ENCODE peak calls at places on chromosome 19, in nine cellular contexts. One of them, this sample, is unnamed.

GRCh38 chr19:33280351-33280921 is 21.9 kb downstream of the CEBPA start:
- DNase-seq in tibial artery: no peak
- DNase-seq in NCI-H1105 treated with DMSO at 0.1 percent for 48 hours: no peak
- DNase-seq in AG04450: no peak
- DNase-seq in AG08395: no peak
- DNase-seq in fibroblast of pulmonary artery: no peak
- DNase-seq in osteocyte: no peak
- DNase-seq in stimulated activated CD8-positive, alpha-beta memory T cell treated with anti-CD3 and anti-CD28 coated beads, Interleukin-12 subunit alpha, Interleukin-12 subunit beta, amount 100 ng/mL, for 1 hour: no peak
- DNase-seq in heart left ventricle: no peak
- DNase-seq in this sample: no peak

GRCh38 chr19:49564616-49565045 is 15.7 kb downstream of the NOSIP start:
- DNase-seq in stimulated activated CD8-positive, alpha-beta memory T cell treated with anti-CD3 and anti-CD28 coated beads, Interleukin-12 subunit alpha, Interleukin-12 subunit beta, amount 100 ng/mL, for 1 hour: no peak
- DNase-seq in AG04450: no peak
- DNase-seq in tibial artery: no peak
- DNase-seq in fibroblast of pulmonary artery: no peak
- DNase-seq in NCI-H1105 treated with DMSO at 0.1 percent for 48 hours: no peak
- DNase-seq in osteocyte: no peak
- DNase-seq in heart left ventricle: no peak
- DNase-seq in AG08395: no peak
- DNase-seq in this sample: no peak

GRCh38 chr19:391726-392374 is 17.1 kb downstream of the C2CD4C start:
- DNase-seq in AG04450: no peak
- DNase-seq in osteocyte: no peak
- DNase-seq in heart left ventricle: peak
- DNase-seq in stimulated activated CD8-positive, alpha-beta memory T cell treated with anti-CD3 and anti-CD28 coated beads, Interleukin-12 subunit alpha, Interleukin-12 subunit beta, amount 100 ng/mL, for 1 hour: no peak
- DNase-seq in NCI-H1105 treated with DMSO at 0.1 percent for 48 hours: no peak
- DNase-seq in fibroblast of pulmonary artery: no peak
- DNase-seq in AG08395: no peak
- DNase-seq in tibial artery: no peak
- DNase-seq in this sample: no peak

GRCh38 chr19:55473613-55474012 is 2.8 kb upstream of the ZNF628 start:
- DNase-seq in tibial artery: no peak
- DNase-seq in heart left ventricle: no peak
- DNase-seq in osteocyte: no peak
- DNase-seq in AG08395: no peak
- DNase-seq in NCI-H1105 treated with DMSO at 0.1 percent for 48 hours: no peak
- DNase-seq in stimulated activated CD8-positive, alpha-beta memory T cell treated with anti-CD3 and anti-CD28 coated beads, Interleukin-12 subunit alpha, Interleukin-12 subunit beta, amount 100 ng/mL, for 1 hour: no peak
- DNase-seq in AG04450: no peak
- DNase-seq in fibroblast of pulmonary artery: no peak
- DNase-seq in this sample: peak

GRCh38 chr19:6866646-6867255 is 20.6 kb upstream of the ADGRE1 start:
- DNase-seq in heart left ventricle: no peak
- DNase-seq in tibial artery: no peak
- DNase-seq in stimulated activated CD8-positive, alpha-beta memory T cell treated with anti-CD3 and anti-CD28 coated beads, Interleukin-12 subunit alpha, Interleukin-12 subunit beta, amount 100 ng/mL, for 1 hour: no peak
- DNase-seq in fibroblast of pulmonary artery: no peak
- DNase-seq in osteocyte: no peak
- DNase-seq in NCI-H1105 treated with DMSO at 0.1 percent for 48 hours: no peak
- DNase-seq in AG08395: no peak
- DNase-seq in AG04450: no peak
- DNase-seq in this sample: peak

GRCh38 chr19:17764348-17764747 is 13.1 kb downstream of the FCHO1 start:
- DNase-seq in stimulated activated CD8-positive, alpha-beta memory T cell treated with anti-CD3 and anti-CD28 coated beads, Interleukin-12 subunit alpha, Interleukin-12 subunit beta, amount 100 ng/mL, for 1 hour: no peak
- DNase-seq in heart left ventricle: no peak
- DNase-seq in AG04450: no peak
- DNase-seq in osteocyte: no peak
- DNase-seq in NCI-H1105 treated with DMSO at 0.1 percent for 48 hours: no peak
- DNase-seq in tibial artery: no peak
- DNase-seq in AG08395: no peak
- DNase-seq in fibroblast of pulmonary artery: no peak
- DNase-seq in this sample: no peak

GRCh38 chr19:13729859-13730258 is 34.5 kb upstream of the MRI1 start:
- DNase-seq in tibial artery: no peak
- DNase-seq in AG08395: no peak
- DNase-seq in AG04450: no peak
- DNase-seq in heart left ventricle: no peak
- DNase-seq in fibroblast of pulmonary artery: no peak
- DNase-seq in stimulated activated CD8-positive, alpha-beta memory T cell treated with anti-CD3 and anti-CD28 coated beads, Interleukin-12 subunit alpha, Interleukin-12 subunit beta, amount 100 ng/mL, for 1 hour: no peak
- DNase-seq in osteocyte: no peak
- DNase-seq in NCI-H1105 treated with DMSO at 0.1 percent for 48 hours: no peak
- DNase-seq in this sample: no peak

GRCh38 chr19:12484371-12485322 is at the start of gene ZNF709:
- DNase-seq in tibial artery: peak
- DNase-seq in AG04450: peak
- DNase-seq in stimulated activated CD8-positive, alpha-beta memory T cell treated with anti-CD3 and anti-CD28 coated beads, Interleukin-12 subunit alpha, Interleukin-12 subunit beta, amount 100 ng/mL, for 1 hour: peak
- DNase-seq in AG08395: peak
- DNase-seq in NCI-H1105 treated with DMSO at 0.1 percent for 48 hours: peak
- DNase-seq in osteocyte: peak
- DNase-seq in heart left ventricle: peak
- DNase-seq in fibroblast of pulmonary artery: peak
- DNase-seq in this sample: peak

GRCh38 chr19:7534531-7534980 is 961 bp upstream of the PNPLA6 start:
- DNase-seq in fibroblast of pulmonary artery: peak
- DNase-seq in NCI-H1105 treated with DMSO at 0.1 percent for 48 hours: peak
- DNase-seq in osteocyte: peak
- DNase-seq in heart left ventricle: peak
- DNase-seq in tibial artery: peak
- DNase-seq in AG04450: peak
- DNase-seq in AG08395: peak
- DNase-seq in stimulated activated CD8-positive, alpha-beta memory T cell treated with anti-CD3 and anti-CD28 coated beads, Interleukin-12 subunit alpha, Interleukin-12 subunit beta, amount 100 ng/mL, for 1 hour: no peak
- DNase-seq in this sample: peak

GRCh38 chr19:43641333-43641732 is 1.7 kb upstream of the CADM4 start:
- DNase-seq in AG04450: no peak
- DNase-seq in stimulated activated CD8-positive, alpha-beta memory T cell treated with anti-CD3 and anti-CD28 coated beads, Interleukin-12 subunit alpha, Interleukin-12 subunit beta, amount 100 ng/mL, for 1 hour: no peak
- DNase-seq in heart left ventricle: no peak
- DNase-seq in AG08395: no peak
- DNase-seq in NCI-H1105 treated with DMSO at 0.1 percent for 48 hours: no peak
- DNase-seq in osteocyte: no peak
- DNase-seq in fibroblast of pulmonary artery: no peak
- DNase-seq in tibial artery: no peak
- DNase-seq in this sample: no peak

GRCh38 chr19:45577111-45577905 is 7.3 kb downstream of the OPA3 start:
- DNase-seq in AG08395: peak
- DNase-seq in NCI-H1105 treated with DMSO at 0.1 percent for 48 hours: no peak
- DNase-seq in tibial artery: no peak
- DNase-seq in stimulated activated CD8-positive, alpha-beta memory T cell treated with anti-CD3 and anti-CD28 coated beads, Interleukin-12 subunit alpha, Interleukin-12 subunit beta, amount 100 ng/mL, for 1 hour: no peak
- DNase-seq in AG04450: peak
- DNase-seq in osteocyte: no peak
- DNase-seq in fibroblast of pulmonary artery: peak
- DNase-seq in heart left ventricle: no peak
- DNase-seq in this sample: peak

GRCh38 chr19:29098863-29099481 is 114.0 kb downstream of the UQCRFS1 start:
- DNase-seq in fibroblast of pulmonary artery: peak
- DNase-seq in osteocyte: no peak
- DNase-seq in tibial artery: peak
- DNase-seq in AG04450: peak
- DNase-seq in heart left ventricle: peak
- DNase-seq in AG08395: peak
- DNase-seq in NCI-H1105 treated with DMSO at 0.1 percent for 48 hours: no peak
- DNase-seq in stimulated activated CD8-positive, alpha-beta memory T cell treated with anti-CD3 and anti-CD28 coated beads, Interleukin-12 subunit alpha, Interleukin-12 subunit beta, amount 100 ng/mL, for 1 hour: no peak
- DNase-seq in this sample: peak

GRCh38 chr19:54162241-54162805 is 2.8 kb upstream of the LENG1 start:
- DNase-seq in heart left ventricle: peak
- DNase-seq in NCI-H1105 treated with DMSO at 0.1 percent for 48 hours: no peak
- DNase-seq in fibroblast of pulmonary artery: peak
- DNase-seq in AG04450: no peak
- DNase-seq in tibial artery: peak
- DNase-seq in osteocyte: no peak
- DNase-seq in AG08395: peak
- DNase-seq in stimulated activated CD8-positive, alpha-beta memory T cell treated with anti-CD3 and anti-CD28 coated beads, Interleukin-12 subunit alpha, Interleukin-12 subunit beta, amount 100 ng/mL, for 1 hour: peak
- DNase-seq in this sample: peak

GRCh38 chr19:10091892-10092641 is 6.0 kb downstream of the SHFL start:
- DNase-seq in osteocyte: no peak
- DNase-seq in fibroblast of pulmonary artery: no peak
- DNase-seq in heart left ventricle: no peak
- DNase-seq in NCI-H1105 treated with DMSO at 0.1 percent for 48 hours: no peak
- DNase-seq in tibial artery: no peak
- DNase-seq in AG04450: no peak
- DNase-seq in stimulated activated CD8-positive, alpha-beta memory T cell treated with anti-CD3 and anti-CD28 coated beads, Interleukin-12 subunit alpha, Interleukin-12 subunit beta, amount 100 ng/mL, for 1 hour: no peak
- DNase-seq in AG08395: no peak
- DNase-seq in this sample: no peak

GRCh38 chr19:1161716-1162115 is 12.4 kb downstream of the SBNO2 start:
- DNase-seq in tibial artery: no peak
- DNase-seq in AG08395: peak
- DNase-seq in heart left ventricle: no peak
- DNase-seq in NCI-H1105 treated with DMSO at 0.1 percent for 48 hours: no peak
- DNase-seq in stimulated activated CD8-positive, alpha-beta memory T cell treated with anti-CD3 and anti-CD28 coated beads, Interleukin-12 subunit alpha, Interleukin-12 subunit beta, amount 100 ng/mL, for 1 hour: no peak
- DNase-seq in fibroblast of pulmonary artery: peak
- DNase-seq in osteocyte: no peak
- DNase-seq in AG04450: no peak
- DNase-seq in this sample: no peak

GRCh38 chr19:47305309-47305751 is 4.3 kb upstream of the C5AR1 start:
- DNase-seq in osteocyte: peak
- DNase-seq in AG08395: peak
- DNase-seq in stimulated activated CD8-positive, alpha-beta memory T cell treated with anti-CD3 and anti-CD28 coated beads, Interleukin-12 subunit alpha, Interleukin-12 subunit beta, amount 100 ng/mL, for 1 hour: peak
- DNase-seq in tibial artery: peak
- DNase-seq in NCI-H1105 treated with DMSO at 0.1 percent for 48 hours: peak
- DNase-seq in AG04450: peak
- DNase-seq in heart left ventricle: peak
- DNase-seq in fibroblast of pulmonary artery: peak
- DNase-seq in this sample: peak

GRCh38 chr19:11203194-11204075 is 6.1 kb upstream of the KANK2 start:
- DNase-seq in stimulated activated CD8-positive, alpha-beta memory T cell treated with anti-CD3 and anti-CD28 coated beads, Interleukin-12 subunit alpha, Interleukin-12 subunit beta, amount 100 ng/mL, for 1 hour: peak
- DNase-seq in AG08395: peak
- DNase-seq in osteocyte: peak
- DNase-seq in tibial artery: peak
- DNase-seq in NCI-H1105 treated with DMSO at 0.1 percent for 48 hours: peak
- DNase-seq in AG04450: peak
- DNase-seq in fibroblast of pulmonary artery: peak
- DNase-seq in heart left ventricle: peak
- DNase-seq in this sample: peak

GRCh38 chr19:23409392-23410048 is 14.2 kb upstream of the ZNF91 start:
- DNase-seq in fibroblast of pulmonary artery: no peak
- DNase-seq in heart left ventricle: no peak
- DNase-seq in tibial artery: no peak
- DNase-seq in AG08395: no peak
- DNase-seq in AG04450: no peak
- DNase-seq in stimulated activated CD8-positive, alpha-beta memory T cell treated with anti-CD3 and anti-CD28 coated beads, Interleukin-12 subunit alpha, Interleukin-12 subunit beta, amount 100 ng/mL, for 1 hour: no peak
- DNase-seq in NCI-H1105 treated with DMSO at 0.1 percent for 48 hours: no peak
- DNase-seq in osteocyte: no peak
- DNase-seq in this sample: no peak

GRCh38 chr19:43316591-43317319 is 36.7 kb upstream of the CD177 start:
- DNase-seq in osteocyte: no peak
- DNase-seq in AG08395: peak
- DNase-seq in tibial artery: no peak
- DNase-seq in heart left ventricle: no peak
- DNase-seq in fibroblast of pulmonary artery: peak
- DNase-seq in NCI-H1105 treated with DMSO at 0.1 percent for 48 hours: peak
- DNase-seq in stimulated activated CD8-positive, alpha-beta memory T cell treated with anti-CD3 and anti-CD28 coated beads, Interleukin-12 subunit alpha, Interleukin-12 subunit beta, amount 100 ng/mL, for 1 hour: no peak
- DNase-seq in AG04450: no peak
- DNase-seq in this sample: peak

GRCh38 chr19:17784201-17785008 is 10.5 kb upstream of the B3GNT3 start:
- DNase-seq in tibial artery: peak
- DNase-seq in stimulated activated CD8-positive, alpha-beta memory T cell treated with anti-CD3 and anti-CD28 coated beads, Interleukin-12 subunit alpha, Interleukin-12 subunit beta, amount 100 ng/mL, for 1 hour: peak
- DNase-seq in fibroblast of pulmonary artery: peak
- DNase-seq in osteocyte: no peak
- DNase-seq in AG08395: peak
- DNase-seq in NCI-H1105 treated with DMSO at 0.1 percent for 48 hours: peak
- DNase-seq in AG04450: no peak
- DNase-seq in heart left ventricle: peak
- DNase-seq in this sample: peak

GRCh38 chr19:51803965-51804364 is 9.0 kb downstream of the FPR3 start:
- DNase-seq in stimulated activated CD8-positive, alpha-beta memory T cell treated with anti-CD3 and anti-CD28 coated beads, Interleukin-12 subunit alpha, Interleukin-12 subunit beta, amount 100 ng/mL, for 1 hour: no peak
- DNase-seq in AG08395: no peak
- DNase-seq in fibroblast of pulmonary artery: no peak
- DNase-seq in heart left ventricle: no peak
- DNase-seq in NCI-H1105 treated with DMSO at 0.1 percent for 48 hours: no peak
- DNase-seq in tibial artery: no peak
- DNase-seq in AG04450: no peak
- DNase-seq in osteocyte: no peak
- DNase-seq in this sample: no peak

GRCh38 chr19:3413796-3414327 is 47.5 kb downstream of the NFIC start:
- DNase-seq in NCI-H1105 treated with DMSO at 0.1 percent for 48 hours: no peak
- DNase-seq in fibroblast of pulmonary artery: no peak
- DNase-seq in AG04450: no peak
- DNase-seq in tibial artery: no peak
- DNase-seq in AG08395: peak
- DNase-seq in stimulated activated CD8-positive, alpha-beta memory T cell treated with anti-CD3 and anti-CD28 coated beads, Interleukin-12 subunit alpha, Interleukin-12 subunit beta, amount 100 ng/mL, for 1 hour: no peak
- DNase-seq in heart left ventricle: no peak
- DNase-seq in osteocyte: no peak
- DNase-seq in this sample: no peak

GRCh38 chr19:44570984-44571684 is 41.7 kb upstream of the CEACAM20 start:
- DNase-seq in heart left ventricle: peak
- DNase-seq in stimulated activated CD8-positive, alpha-beta memory T cell treated with anti-CD3 and anti-CD28 coated beads, Interleukin-12 subunit alpha, Interleukin-12 subunit beta, amount 100 ng/mL, for 1 hour: peak
- DNase-seq in osteocyte: peak
- DNase-seq in tibial artery: no peak
- DNase-seq in NCI-H1105 treated with DMSO at 0.1 percent for 48 hours: peak
- DNase-seq in AG04450: peak
- DNase-seq in AG08395: peak
- DNase-seq in fibroblast of pulmonary artery: peak
- DNase-seq in this sample: peak

GRCh38 chr19:15315101-15315500 is 17.2 kb downstream of the BRD4 start:
- DNase-seq in osteocyte: no peak
- DNase-seq in fibroblast of pulmonary artery: no peak
- DNase-seq in stimulated activated CD8-positive, alpha-beta memory T cell treated with anti-CD3 and anti-CD28 coated beads, Interleukin-12 subunit alpha, Interleukin-12 subunit beta, amount 100 ng/mL, for 1 hour: no peak
- DNase-seq in AG08395: no peak
- DNase-seq in heart left ventricle: no peak
- DNase-seq in AG04450: no peak
- DNase-seq in NCI-H1105 treated with DMSO at 0.1 percent for 48 hours: no peak
- DNase-seq in tibial artery: peak
- DNase-seq in this sample: no peak

GRCh38 chr19:40445637-40445944 is 1.5 kb upstream of the SERTAD3 start:
- DNase-seq in heart left ventricle: no peak
- DNase-seq in NCI-H1105 treated with DMSO at 0.1 percent for 48 hours: no peak
- DNase-seq in AG04450: no peak
- DNase-seq in osteocyte: no peak
- DNase-seq in AG08395: no peak
- DNase-seq in tibial artery: no peak
- DNase-seq in stimulated activated CD8-positive, alpha-beta memory T cell treated with anti-CD3 and anti-CD28 coated beads, Interleukin-12 subunit alpha, Interleukin-12 subunit beta, amount 100 ng/mL, for 1 hour: no peak
- DNase-seq in fibroblast of pulmonary artery: no peak
- DNase-seq in this sample: no peak

GRCh38 chr19:19434483-19435045 is 29.1 kb downstream of the GATAD2A start:
- DNase-seq in heart left ventricle: peak
- DNase-seq in osteocyte: no peak
- DNase-seq in fibroblast of pulmonary artery: peak
- DNase-seq in AG04450: no peak
- DNase-seq in AG08395: peak
- DNase-seq in NCI-H1105 treated with DMSO at 0.1 percent for 48 hours: no peak
- DNase-seq in tibial artery: peak
- DNase-seq in stimulated activated CD8-positive, alpha-beta memory T cell treated with anti-CD3 and anti-CD28 coated beads, Interleukin-12 subunit alpha, Interleukin-12 subunit beta, amount 100 ng/mL, for 1 hour: no peak
- DNase-seq in this sample: no peak

GRCh38 chr19:31352782-31353651 is 3.8 kb upstream of the TSHZ3 start:
- DNase-seq in AG08395: no peak
- DNase-seq in NCI-H1105 treated with DMSO at 0.1 percent for 48 hours: no peak
- DNase-seq in AG04450: no peak
- DNase-seq in fibroblast of pulmonary artery: no peak
- DNase-seq in heart left ventricle: no peak
- DNase-seq in tibial artery: no peak
- DNase-seq in osteocyte: no peak
- DNase-seq in stimulated activated CD8-positive, alpha-beta memory T cell treated with anti-CD3 and anti-CD28 coated beads, Interleukin-12 subunit alpha, Interleukin-12 subunit beta, amount 100 ng/mL, for 1 hour: no peak
- DNase-seq in this sample: no peak

GRCh38 chr19:5654931-5655330 is 25.4 kb downstream of the MICOS13 start:
- DNase-seq in stimulated activated CD8-positive, alpha-beta memory T cell treated with anti-CD3 and anti-CD28 coated beads, Interleukin-12 subunit alpha, Interleukin-12 subunit beta, amount 100 ng/mL, for 1 hour: no peak
- DNase-seq in AG08395: no peak
- DNase-seq in heart left ventricle: no peak
- DNase-seq in osteocyte: no peak
- DNase-seq in NCI-H1105 treated with DMSO at 0.1 percent for 48 hours: no peak
- DNase-seq in fibroblast of pulmonary artery: no peak
- DNase-seq in AG04450: no peak
- DNase-seq in tibial artery: peak
- DNase-seq in this sample: no peak

GRCh38 chr19:33499248-33499647 is 22.3 kb downstream of the PEPD start:
- DNase-seq in osteocyte: no peak
- DNase-seq in fibroblast of pulmonary artery: no peak
- DNase-seq in stimulated activated CD8-positive, alpha-beta memory T cell treated with anti-CD3 and anti-CD28 coated beads, Interleukin-12 subunit alpha, Interleukin-12 subunit beta, amount 100 ng/mL, for 1 hour: no peak
- DNase-seq in AG04450: no peak
- DNase-seq in heart left ventricle: no peak
- DNase-seq in tibial artery: no peak
- DNase-seq in NCI-H1105 treated with DMSO at 0.1 percent for 48 hours: no peak
- DNase-seq in AG08395: no peak
- DNase-seq in this sample: no peak

GRCh38 chr19:1122972-1123363 is 19.2 kb downstream of the GPX4 start:
- DNase-seq in tibial artery: no peak
- DNase-seq in stimulated activated CD8-positive, alpha-beta memory T cell treated with anti-CD3 and anti-CD28 coated beads, Interleukin-12 subunit alpha, Interleukin-12 subunit beta, amount 100 ng/mL, for 1 hour: no peak
- DNase-seq in osteocyte: no peak
- DNase-seq in NCI-H1105 treated with DMSO at 0.1 percent for 48 hours: no peak
- DNase-seq in fibroblast of pulmonary artery: peak
- DNase-seq in AG08395: peak
- DNase-seq in heart left ventricle: no peak
- DNase-seq in AG04450: no peak
- DNase-seq in this sample: peak

GRCh38 chr19:1313695-1314613 is 28.3 kb downstream of the EFNA2 start:
- DNase-seq in NCI-H1105 treated with DMSO at 0.1 percent for 48 hours: no peak
- DNase-seq in AG08395: no peak
- DNase-seq in fibroblast of pulmonary artery: no peak
- DNase-seq in AG04450: no peak
- DNase-seq in stimulated activated CD8-positive, alpha-beta memory T cell treated with anti-CD3 and anti-CD28 coated beads, Interleukin-12 subunit alpha, Interleukin-12 subunit beta, amount 100 ng/mL, for 1 hour: no peak
- DNase-seq in tibial artery: no peak
- DNase-seq in osteocyte: no peak
- DNase-seq in heart left ventricle: no peak
- DNase-seq in this sample: peak

This sample was measured in Daoy.